ENCODE peak calls at places on chromosomes 12 and 14, in four cellular contexts. One of them, this sample, is unnamed.

GRCh38 chr12:123478762-123479161 is 20.8 kb downstream of the SNRNP35 start:
- DNase-seq in pulmonary artery endothelial cell: peak
- DNase-seq in mesenchymal stem cell: no peak
- DNase-seq in amniotic stem cell: no peak
- DNase-seq in this sample: no peak

GRCh38 chr12:55862286-55862685 is 19.6 kb upstream of the MMP19 start:
- DNase-seq in pulmonary artery endothelial cell: no peak
- DNase-seq in mesenchymal stem cell: no peak
- DNase-seq in amniotic stem cell: no peak
- DNase-seq in this sample: no peak

GRCh38 chr12:6154730-6155459 is 30.4 kb upstream of the VWF start:
- DNase-seq in pulmonary artery endothelial cell: no peak
- DNase-seq in mesenchymal stem cell: no peak
- DNase-seq in amniotic stem cell: no peak
- DNase-seq in this sample: no peak

GRCh38 chr14:73774244-73774575 is 60.0 kb upstream of the PNMA1 start:
- DNase-seq in pulmonary artery endothelial cell: no peak
- DNase-seq in mesenchymal stem cell: no peak
- DNase-seq in amniotic stem cell: no peak
- DNase-seq in this sample: no peak

GRCh38 chr14:80404413-80404812 is 193.1 kb upstream of the DIO2 start:
- DNase-seq in pulmonary artery endothelial cell: no peak
- DNase-seq in mesenchymal stem cell: no peak
- DNase-seq in amniotic stem cell: no peak
- DNase-seq in this sample: no peak

GRCh38 chr14:98952595-98953325 is 319.2 kb downstream of the BCL11B start:
- DNase-seq in pulmonary artery endothelial cell: no peak
- DNase-seq in mesenchymal stem cell: no peak
- DNase-seq in amniotic stem cell: no peak
- DNase-seq in this sample: no peak

GRCh38 chr14:74882103-74882920 is 596 bp downstream of the DLST start:
- DNase-seq in pulmonary artery endothelial cell: no peak
- DNase-seq in mesenchymal stem cell: peak
- DNase-seq in amniotic stem cell: peak
- DNase-seq in this sample: no peak

GRCh38 chr14:73725116-73726024 is 11.2 kb upstream of the PNMA1 start:
- DNase-seq in pulmonary artery endothelial cell: no peak
- DNase-seq in mesenchymal stem cell: peak
- DNase-seq in amniotic stem cell: no peak
- DNase-seq in this sample: no peak

GRCh38 chr12:39441963-39442894 is 691 bp downstream of the KIF21A start:
- DNase-seq in pulmonary artery endothelial cell: no peak
- DNase-seq in mesenchymal stem cell: peak
- DNase-seq in amniotic stem cell: no peak
- DNase-seq in this sample: no peak

GRCh38 chr14:104237651-104238423 is 99.5 kb downstream of the KIF26A start:
- DNase-seq in pulmonary artery endothelial cell: no peak
- DNase-seq in mesenchymal stem cell: no peak
- DNase-seq in amniotic stem cell: no peak
- DNase-seq in this sample: no peak

GRCh38 chr14:50864911-50865310 is 6.9 kb upstream of the ABHD12B start:
- DNase-seq in pulmonary artery endothelial cell: no peak
- DNase-seq in mesenchymal stem cell: no peak
- DNase-seq in amniotic stem cell: no peak
- DNase-seq in this sample: no peak

GRCh38 chr12:52435659-52435999 is 1.5 kb upstream of the KRT75 start:
- DNase-seq in pulmonary artery endothelial cell: no peak
- DNase-seq in mesenchymal stem cell: no peak
- DNase-seq in amniotic stem cell: no peak
- DNase-seq in this sample: no peak

This sample was measured in brain pericyte.